ENCODE peak calls at places on chromosomes 3 and 15, in six cellular contexts. L, G, A, Y, S and P are unnamed samples.

GRCh38 chr3:99659032-99659431 is 20.6 kb downstream of the COL8A1 start:
- DNase-seq in L (no peak), G (no peak), A (no peak), Y (no peak), S (no peak), P (no peak)

GRCh38 chr3:159867372-159867771 is 121.3 kb upstream of the IL12A start:
- DNase-seq in L (no peak), G (no peak), A (no peak), Y (no peak), S (no peak), P (no peak)

GRCh38 chr3:25962255-25962654 is 172.4 kb downstream of the OXSM start:
- DNase-seq in L (no peak), G (no peak), A (peak; percentile 2), Y (no peak), S (no peak), P (no peak)

GRCh38 chr15:51799174-51799907 is 30.1 kb upstream of the TMOD3 start:
- DNase-seq in L (no peak), G (no peak), A (no peak), Y (no peak), S (no peak), P (no peak)

GRCh38 chr15:25863968-25864580 is 947 bp upstream of the ATP10A start:
- DNase-seq in L (no peak), G (no peak), A (no peak), Y (no peak), S (no peak), P (no peak)

GRCh38 chr3:143585720-143586456 is 262.4 kb downstream of the SLC9A9 start:
- DNase-seq in L (no peak), G (no peak), A (no peak), Y (no peak), S (no peak), P (no peak)

GRCh38 chr3:177835008-177835407 is 637.7 kb upstream of the TBL1XR1 start:
- DNase-seq in L (no peak), G (no peak), A (peak; percentile 28), Y (no peak), S (no peak), P (no peak)

GRCh38 chr3:45034612-45035252 is 8.6 kb downstream of the CLEC3B start:
- DNase-seq in L (peak; percentile 91), G (no peak), A (no peak), Y (peak; percentile 83), S (no peak), P (no peak)

GRCh38 chr15:67124111-67124510 is 58.7 kb downstream of the SMAD3 start:
- DNase-seq in L (no peak), G (no peak), A (no peak), Y (no peak), S (no peak), P (no peak)

GRCh38 chr15:75197062-75197630 is 4.5 kb upstream of the C15orf39 start:
- DNase-seq in L (no peak), G (no peak), A (no peak), Y (no peak), S (no peak), P (no peak)

GRCh38 chr3:58101499-58102370 is 93.5 kb downstream of the FLNB start:
- DNase-seq in L (no peak), G (peak; percentile 19), A (no peak), Y (no peak), S (no peak), P (no peak)

GRCh38 chr15:95557226-95558046 is 773.1 kb upstream of the NR2F2 start:
- DNase-seq in L (no peak), G (no peak), A (no peak), Y (no peak), S (no peak), P (no peak)

GRCh38 chr3:53672987-53673386 is 173.2 kb downstream of the CHDH start:
- DNase-seq in L (no peak), G (no peak), A (no peak), Y (peak; percentile 76), S (no peak), P (no peak)

GRCh38 chr3:101244212-101244575 is 76.2 kb downstream of the IMPG2 start:
- DNase-seq in L (no peak), G (no peak), A (no peak), Y (no peak), S (no peak), P (no peak)

GRCh38 chr15:99441427-99441766 is 124.4 kb upstream of the MEF2A start:
- DNase-seq in L (no peak), G (no peak), A (no peak), Y (no peak), S (no peak), P (no peak)

GRCh38 chr3:107525101-107525953 is 2.6 kb downstream of the BBX start:
- DNase-seq in L (peak; percentile 90), G (peak; percentile 23), A (peak; percentile 17), Y (peak; percentile 67), S (no peak), P (no peak)

GRCh38 chr3:183637106-183637486 is 1.7 kb downstream of the KLHL24 start:
- DNase-seq in L (no peak), G (no peak), A (no peak), Y (no peak), S (no peak), P (no peak)

GRCh38 chr15:59614153-59614552 is 2.6 kb downstream of the GCNT3 start:
- DNase-seq in L (no peak), G (no peak), A (no peak), Y (no peak), S (no peak), P (no peak)

GRCh38 chr15:78048410-78048946 is 29.0 kb downstream of the TBC1D2B start:
- DNase-seq in L (no peak), G (no peak), A (no peak), Y (no peak), S (no peak), P (no peak)

GRCh38 chr3:99938270-99938955 is 120.8 kb downstream of the CMSS1 start:
- DNase-seq in L (no peak), G (no peak), A (no peak), Y (no peak), S (no peak), P (no peak)

GRCh38 chr3:150077107-150077506 is 106.4 kb upstream of the PFN2 start:
- DNase-seq in L (no peak), G (no peak), A (no peak), Y (no peak), S (no peak), P (no peak)

GRCh38 chr3:31412832-31413231 is 119.9 kb upstream of the STT3B start:
- DNase-seq in L (no peak), G (no peak), A (no peak), Y (no peak), S (no peak), P (no peak)

GRCh38 chr3:112811150-112811884 is 35.3 kb downstream of the CD200R1L start:
- DNase-seq in L (no peak), G (no peak), A (no peak), Y (peak; percentile 60), S (no peak), P (no peak)

GRCh38 chr3:128665362-128666021 is 14.9 kb upstream of the RPN1 start:
- DNase-seq in L (peak; percentile 16), G (no peak), A (peak; percentile 0), Y (no peak), S (no peak), P (no peak)

GRCh38 chr15:78212546-78213424 is 21.6 kb downstream of the ACSBG1 start:
- DNase-seq in L (peak; percentile 90), G (no peak), A (no peak), Y (peak; percentile 58), S (no peak), P (no peak)

GRCh38 chr3:187136936-187137335 is 2.4 kb downstream of the RPL39L start:
- DNase-seq in L (no peak), G (no peak), A (no peak), Y (no peak), S (no peak), P (peak; percentile 24)

GRCh38 chr15:63593705-63594671 is 3.2 kb upstream of the FBXL22 start:
- DNase-seq in L (no peak), G (no peak), A (no peak), Y (no peak), S (no peak), P (no peak)

GRCh38 chr3:141392416-141392815 is 24.1 kb downstream of the ZBTB38 start:
- DNase-seq in L (no peak), G (no peak), A (no peak), Y (no peak), S (no peak), P (no peak)

GRCh38 chr3:154018100-154018696 is 103.0 kb upstream of the ARHGEF26 start:
- DNase-seq in L (no peak), G (peak; percentile 7), A (peak; percentile 5), Y (no peak), S (no peak), P (no peak)

GRCh38 chr3:117439812-117440211 is 730.2 kb downstream of the TUSC7 start:
- DNase-seq in L (no peak), G (no peak), A (peak; percentile 43), Y (no peak), S (no peak), P (no peak)

GRCh38 chr3:145243875-145244274 is 917.1 kb downstream of the PLOD2 start:
- DNase-seq in L (no peak), G (no peak), A (no peak), Y (no peak), S (no peak), P (no peak)

GRCh38 chr3:31740397-31740796 is 207.7 kb downstream of the STT3B start:
- DNase-seq in L (no peak), G (no peak), A (no peak), Y (no peak), S (no peak), P (no peak)

GRCh38 chr3:194133661-194134230 is 2.2 kb upstream of the HES1 start:
- DNase-seq in L (peak; percentile 90), G (no peak), A (no peak), Y (peak; percentile 78), S (no peak), P (no peak)